ENCODE peak calls at places on chromosomes 11 and 22, in eight cellular contexts. G, R, S, W, C, K, T and O are unnamed samples.

GRCh38 chr22:17121235-17122195 is at the start of gene TMEM121B:
- DNase-seq in C (no peak), K (no peak), R (peak), G (no peak), T (peak), W (peak), S (peak), O (no peak)

GRCh38 chr11:103234974-103235373 is 125.7 kb downstream of the DYNC2H1 start:
- DNase-seq in T (no peak), G (no peak), S (no peak), K (no peak), C (peak), W (no peak), R (no peak), O (no peak)

GRCh38 chr11:8717876-8718753 is 35.5 kb downstream of the RPL27A start:
- DNase-seq in R (peak), G (no peak), W (peak), T (no peak), K (no peak), S (peak), C (peak), O (peak)

GRCh38 chr11:59191095-59191494 is 19.2 kb downstream of the DTX4 start:
- DNase-seq in T (no peak), K (no peak), S (no peak), G (no peak), W (no peak), C (no peak), R (no peak), O (no peak)

GRCh38 chr22:43776081-43776670 is 35.9 kb downstream of the EFCAB6 start:
- DNase-seq in G (no peak), K (no peak), S (no peak), W (no peak), R (no peak), C (no peak), T (no peak), O (no peak)

GRCh38 chr11:61092280-61092766 is 10.0 kb upstream of the CD5 start:
- DNase-seq in S (no peak), K (peak), W (no peak), T (no peak), R (no peak), G (no peak), C (no peak), O (no peak)

GRCh38 chr11:45159781-45160365 is 13.4 kb downstream of the PRDM11 start:
- DNase-seq in W (no peak), S (no peak), G (no peak), R (no peak), T (no peak), K (no peak), C (no peak), O (no peak)

GRCh38 chr11:58577441-58578135 is 1.3 kb upstream of the ZFP91 start:
- DNase-seq in K (peak), G (peak), R (peak), T (no peak), C (peak), W (no peak), S (peak), O (peak)

GRCh38 chr22:42876041-42876440 is 19.0 kb upstream of the ARFGAP3 start:
- DNase-seq in C (no peak), K (no peak), S (no peak), T (no peak), G (no peak), W (no peak), R (no peak), O (no peak)

GRCh38 chr22:31646186-31647019 is 15.6 kb downstream of the PISD start:
- DNase-seq in T (no peak), R (no peak), G (no peak), C (peak), W (peak), S (no peak), K (no peak), O (no peak)

GRCh38 chr11:102807921-102808320 is 10.0 kb upstream of the MMP1 start:
- DNase-seq in S (peak), C (no peak), T (no peak), R (no peak), G (no peak), W (peak), K (no peak), O (no peak)

GRCh38 chr11:31974737-31975136 is 116.1 kb upstream of the RCN1 start:
- DNase-seq in K (no peak), C (no peak), G (no peak), T (no peak), S (no peak), W (peak), R (no peak), O (no peak)

GRCh38 chr11:64590763-64591221 is at the start of gene SLC22A12:
- DNase-seq in G (no peak), W (no peak), K (no peak), S (no peak), R (no peak), T (no peak), C (no peak), O (no peak)

GRCh38 chr22:32185821-32186220 is 19.1 kb downstream of the RFPL2 start:
- DNase-seq in C (no peak), W (no peak), G (no peak), T (no peak), K (no peak), S (no peak), R (no peak), O (no peak)

GRCh38 chr11:20087118-20087521 is 73.2 kb downstream of the DBX1 start:
- DNase-seq in K (no peak), C (no peak), S (no peak), W (no peak), R (no peak), G (no peak), T (no peak), O (no peak)

GRCh38 chr11:11374358-11375148 is 21.5 kb upstream of the CSNK2A3 start:
- DNase-seq in C (no peak), K (no peak), G (no peak), S (no peak), R (no peak), W (no peak), T (no peak), O (no peak)
- H3K4me3 ChIP-seq in C (no peak), K (no peak), G (no peak), S (no peak), R (no peak), W (no peak), T (no peak), O (no peak)

GRCh38 chr11:95111923-95112540 is 22.4 kb downstream of the ENDOD1 start:
- DNase-seq in C (no peak), R (no peak), T (no peak), K (no peak), W (no peak), S (no peak), G (no peak), O (no peak)

GRCh38 chr11:95104121-95104830 is 14.6 kb downstream of the ENDOD1 start:
- DNase-seq in T (no peak), C (no peak), G (no peak), S (no peak), K (no peak), R (peak), W (no peak), O (no peak)

GRCh38 chr11:95108671-95109551 is 19.3 kb downstream of the ENDOD1 start:
- DNase-seq in W (no peak), K (no peak), G (no peak), T (no peak), S (no peak), R (no peak), C (no peak), O (no peak)

GRCh38 chr11:95104916-95105315 is 15.3 kb downstream of the ENDOD1 start:
- DNase-seq in W (no peak), T (no peak), R (no peak), C (no peak), G (no peak), S (no peak), K (no peak), O (no peak)

DNA sequence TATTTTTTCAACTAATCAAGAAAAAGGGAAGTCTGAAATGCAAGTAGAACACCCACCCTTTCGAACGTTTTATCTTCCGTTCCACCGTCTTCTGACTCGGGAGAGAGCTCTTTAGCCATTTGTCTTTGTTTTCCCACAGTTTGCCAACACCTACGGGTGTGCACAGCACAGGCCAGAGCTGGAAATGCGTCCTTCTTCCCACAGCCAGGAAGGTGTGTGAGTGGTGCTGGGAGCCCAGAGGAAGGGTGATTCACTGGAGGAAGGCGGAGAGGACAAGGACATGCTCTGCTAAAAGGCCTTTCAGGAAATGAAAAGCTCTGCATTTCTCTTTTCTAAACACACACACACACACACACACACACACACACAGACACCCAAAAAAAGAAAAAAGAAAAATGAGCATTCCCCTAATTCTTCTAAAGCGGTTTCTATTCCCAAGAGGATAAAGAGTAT is 18.5 kb downstream of the ENDOD1 start:
- DNase-seq in W (peak), R (peak), K (no peak), T (no peak), G (no peak), C (no peak), S (peak), O (no peak)
- H3K27ac ChIP-seq in W (no peak), R (peak), K (no peak), T (peak), G (peak), C (no peak), S (no peak), O (peak)

DNA sequence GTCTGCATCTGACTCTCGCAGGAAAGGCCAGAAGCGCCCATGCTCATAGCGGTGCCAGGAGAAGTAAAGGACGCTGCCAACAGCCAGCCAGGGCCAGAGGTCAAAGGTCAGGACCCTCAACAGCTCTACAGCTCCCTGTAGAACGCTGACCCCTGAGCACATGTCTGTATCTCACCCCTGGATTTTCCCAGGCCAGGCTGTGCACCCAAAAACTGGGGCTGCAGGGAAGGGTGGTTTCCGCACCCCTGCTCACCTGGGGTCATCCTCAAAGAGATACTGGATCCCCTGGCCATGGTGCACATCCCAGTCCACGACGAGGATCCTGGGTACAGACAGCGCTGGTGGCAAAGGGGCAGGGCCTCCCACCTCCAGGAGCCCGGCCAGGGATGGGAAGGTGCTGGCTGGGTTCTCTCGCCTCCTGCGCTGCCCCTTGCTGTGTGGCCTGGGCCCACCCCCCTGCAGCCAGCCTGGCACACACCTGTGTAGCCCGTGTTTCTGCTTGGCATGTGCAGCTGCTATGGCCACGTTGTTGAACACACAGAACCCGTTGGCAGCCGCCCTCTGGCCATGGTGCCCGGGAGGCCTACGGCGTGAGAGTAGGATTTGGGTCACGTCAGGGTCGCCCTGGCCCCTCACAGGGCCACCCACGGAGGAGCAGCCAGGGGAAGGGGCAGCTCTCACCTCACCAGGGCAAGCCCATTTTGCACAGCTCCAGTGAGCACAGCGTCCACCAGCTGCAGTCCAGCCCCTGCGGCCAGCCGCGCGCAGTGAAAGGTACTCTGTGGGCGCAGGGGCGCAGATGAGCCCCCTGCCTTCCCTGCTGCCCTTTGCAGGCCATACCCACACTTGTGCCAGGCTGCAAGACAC is 1.4 kb downstream of the HDAC10 start:
- DNase-seq in K (no peak), W (no peak), R (no peak), G (no peak), C (no peak), T (no peak), S (no peak), O (no peak)
- H3K4me3 ChIP-seq in K (peak), W (no peak), R (no peak), G (peak), C (peak), T (peak), S (no peak), O (no peak)

GRCh38 chr11:212150-213100 is 4.9 kb downstream of the RIC8A start:
- DNase-seq in C (no peak), S (no peak), W (no peak), G (no peak), R (no peak), K (no peak), T (no peak), O (no peak)
- H3K27ac ChIP-seq in C (no peak), S (no peak), W (no peak), G (no peak), R (no peak), K (no peak), T (no peak), O (no peak)

GRCh38 chr22:24156915-24157782 is 24.1 kb upstream of the SUSD2 start:
- DNase-seq in C (no peak), T (peak), G (peak), S (peak), R (peak), W (peak), K (peak), O (peak)

GRCh38 chr22:24156146-24156914 is 25.0 kb upstream of the SUSD2 start:
- DNase-seq in T (peak), C (no peak), W (no peak), K (peak), R (no peak), G (no peak), S (peak), O (no peak)

GRCh38 chr22:24159650-24160049 is 21.6 kb upstream of the SUSD2 start:
- DNase-seq in G (no peak), C (no peak), S (no peak), K (no peak), T (no peak), W (no peak), R (no peak), O (no peak)

GRCh38 chr22:24155597-24156145 is 25.6 kb upstream of the SUSD2 start:
- DNase-seq in W (peak), G (no peak), K (peak), R (peak), T (peak), C (no peak), S (peak), O (peak)

DNA sequence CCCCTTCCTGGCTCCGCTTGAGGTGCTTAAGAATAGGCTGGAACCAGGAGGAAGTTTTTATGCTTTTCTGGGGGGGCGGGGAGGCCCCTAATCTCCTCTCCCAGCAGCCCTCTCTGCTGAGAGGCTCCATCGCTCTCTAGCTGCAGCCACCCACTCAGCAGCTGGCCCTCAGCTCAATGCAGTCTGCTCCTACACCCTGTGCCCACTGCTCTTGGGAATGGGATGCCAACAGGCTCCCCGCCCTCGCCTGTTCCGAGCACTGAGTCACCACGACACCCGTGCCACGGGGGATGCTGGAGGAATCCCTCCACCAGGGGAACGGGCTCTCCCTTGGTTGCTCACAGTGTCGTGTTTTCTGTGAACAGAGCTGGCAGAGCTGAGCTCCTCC is 23.5 kb upstream of the SUSD2 start:
- DNase-seq in S (no peak), W (no peak), R (no peak), G (peak), T (no peak), K (no peak), C (no peak), O (no peak)
- H3K4me3 ChIP-seq in S (no peak), W (no peak), R (no peak), G (peak), T (peak), K (peak), C (peak), O (no peak)

GRCh38 chr11:76801736-76802135 is 18.6 kb downstream of the TSKU start:
- DNase-seq in K (no peak), R (no peak), C (no peak), S (no peak), G (no peak), T (no peak), W (no peak), O (no peak)

GRCh38 chr11:76802151-76802550 is 19.0 kb downstream of the TSKU start:
- DNase-seq in C (no peak), S (no peak), G (no peak), R (no peak), K (no peak), W (no peak), T (no peak), O (no peak)

GRCh38 chr11:76801205-76801604 is 18.0 kb downstream of the TSKU start:
- DNase-seq in S (no peak), C (no peak), R (no peak), G (no peak), W (no peak), K (no peak), T (no peak), O (no peak)

GRCh38 chr11:76799061-76799804 is 16.1 kb downstream of the TSKU start:
- DNase-seq in K (peak), W (peak), C (no peak), T (peak), R (peak), G (peak), S (peak), O (peak)

DNA sequence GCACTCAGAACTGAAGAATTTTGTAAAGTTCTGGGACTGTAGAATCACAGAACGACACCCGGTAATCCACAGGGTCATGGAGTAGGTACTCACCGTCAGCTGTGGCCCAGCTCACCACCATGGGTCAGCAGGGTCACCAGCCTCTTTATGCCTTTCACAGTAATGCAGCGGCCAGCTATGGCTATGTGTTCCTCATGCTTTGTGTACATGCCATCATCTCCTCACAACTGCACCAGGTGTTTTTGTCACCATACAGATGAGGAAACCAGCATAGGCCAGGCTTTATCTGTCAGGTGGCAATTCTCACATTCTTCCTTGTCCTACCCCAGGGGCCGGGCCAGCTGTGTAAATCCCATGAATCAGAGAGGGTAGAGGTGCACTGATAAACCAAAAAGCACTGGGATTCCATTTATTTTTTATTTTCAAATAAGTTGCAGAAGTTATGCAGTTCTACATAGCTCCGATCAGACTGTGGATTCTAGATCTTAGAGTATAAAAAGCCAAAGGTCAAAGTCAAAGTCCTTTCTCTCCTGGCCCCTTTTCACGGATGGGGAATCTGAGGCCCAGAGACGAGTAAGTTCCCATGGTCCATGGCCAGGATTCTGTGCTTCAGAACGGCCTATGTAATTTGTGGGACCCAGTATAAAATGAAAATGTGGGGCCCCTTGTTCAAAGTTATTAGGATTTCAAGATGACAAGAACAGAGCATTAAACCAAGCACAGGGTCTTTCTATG is 17.5 kb downstream of the TSKU start:
- DNase-seq in C (no peak), S (peak), R (no peak), K (no peak), T (no peak), G (no peak), W (no peak), O (no peak)
- H3K27ac ChIP-seq in C (no peak), S (peak), R (no peak), K (no peak), T (no peak), G (no peak), W (peak), O (no peak)

GRCh38 chr11:69984457-69985261 is 93.5 kb upstream of the ANO1 start:
- DNase-seq in W (no peak), C (no peak), R (no peak), G (no peak), S (no peak), K (no peak), T (no peak), O (no peak)
- H3K4me3 ChIP-seq in W (no peak), C (no peak), R (no peak), G (peak), S (no peak), K (no peak), T (no peak), O (no peak)

DNA sequence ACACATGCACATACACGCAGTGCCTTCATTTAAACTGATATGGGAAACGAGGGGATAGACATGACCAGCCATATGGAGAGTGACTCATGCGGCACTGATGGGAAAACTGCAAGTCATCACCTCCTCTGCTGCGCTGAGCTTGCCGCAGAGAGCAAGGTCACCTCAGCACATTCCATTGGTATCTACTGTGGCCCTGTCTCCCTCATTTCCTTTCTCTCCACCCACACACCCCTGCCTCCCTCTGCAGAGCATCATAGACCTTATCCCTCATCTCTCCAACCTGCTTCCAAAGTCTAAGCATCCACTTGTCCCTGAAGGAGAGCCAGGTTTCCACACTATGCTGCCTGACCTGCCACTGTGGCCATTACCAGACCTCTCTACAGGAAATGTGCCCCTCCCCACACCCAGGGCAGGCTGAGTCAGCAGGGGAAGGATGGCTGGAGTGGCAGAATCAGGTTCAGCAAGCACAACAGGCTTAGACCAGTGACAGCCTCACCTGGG is 116.9 kb upstream of the SNX19 start:
- DNase-seq in K (no peak), T (no peak), C (peak), G (no peak), S (no peak), W (peak), R (no peak), O (no peak)
- H3K27ac ChIP-seq in K (no peak), T (no peak), C (peak), G (no peak), S (no peak), W (peak), R (no peak), O (no peak)